ENCODE peak calls at places on chromosome 7, in eight cellular contexts. One of them, this sample, is unnamed.

GRCh38 chr7:158015403-158016116 is 572.1 kb downstream of the PTPRN2 start:
- DNase-seq in Peyer's patch: peak; percentile 4
- DNase-seq in right atrium auricular region: peak; percentile 56
- DNase-seq in AG04450: no peak
- DNase-seq in mucosa of descending colon: no peak
- DNase-seq in adrenal gland: no peak
- DNase-seq in dorsolateral prefrontal cortex: no peak
- DNase-seq in lower leg skin: no peak
- DNase-seq in this sample: no peak

GRCh38 chr7:157044943-157045660 is 34.6 kb upstream of the MNX1 start:
- DNase-seq in Peyer's patch: no peak
- DNase-seq in right atrium auricular region: no peak
- DNase-seq in AG04450: no peak
- DNase-seq in mucosa of descending colon: no peak
- DNase-seq in adrenal gland: no peak
- DNase-seq in dorsolateral prefrontal cortex: no peak
- DNase-seq in lower leg skin: no peak
- DNase-seq in this sample: no peak

GRCh38 chr7:158361326-158361946 is 226.2 kb downstream of the PTPRN2 start:
- DNase-seq in Peyer's patch: no peak
- DNase-seq in right atrium auricular region: no peak
- DNase-seq in AG04450: no peak
- DNase-seq in mucosa of descending colon: no peak
- DNase-seq in adrenal gland: no peak
- DNase-seq in dorsolateral prefrontal cortex: no peak
- DNase-seq in lower leg skin: no peak
- DNase-seq in this sample: no peak

GRCh38 chr7:70408891-70409290 is 723.1 kb upstream of the GALNT17 start:
- DNase-seq in Peyer's patch: no peak
- DNase-seq in right atrium auricular region: no peak
- DNase-seq in AG04450: no peak
- DNase-seq in mucosa of descending colon: no peak
- DNase-seq in adrenal gland: no peak
- DNase-seq in dorsolateral prefrontal cortex: no peak
- DNase-seq in lower leg skin: no peak
- DNase-seq in this sample: no peak

GRCh38 chr7:146902728-146903127 is 786.1 kb downstream of the CNTNAP2 start:
- DNase-seq in Peyer's patch: no peak
- DNase-seq in right atrium auricular region: no peak
- DNase-seq in AG04450: no peak
- DNase-seq in mucosa of descending colon: no peak
- DNase-seq in adrenal gland: no peak
- DNase-seq in dorsolateral prefrontal cortex: no peak
- DNase-seq in lower leg skin: no peak
- DNase-seq in this sample: no peak

GRCh38 chr7:149748223-149748874 is 25.0 kb downstream of the ZNF467 start:
- DNase-seq in Peyer's patch: no peak
- DNase-seq in right atrium auricular region: no peak
- DNase-seq in AG04450: no peak
- DNase-seq in mucosa of descending colon: no peak
- DNase-seq in adrenal gland: no peak
- DNase-seq in dorsolateral prefrontal cortex: no peak
- DNase-seq in lower leg skin: no peak
- DNase-seq in this sample: no peak

GRCh38 chr7:82700739-82701138 is 257.2 kb upstream of the CACNA2D1 start:
- DNase-seq in Peyer's patch: no peak
- DNase-seq in right atrium auricular region: no peak
- DNase-seq in AG04450: no peak
- DNase-seq in mucosa of descending colon: peak; percentile 19
- DNase-seq in adrenal gland: no peak
- DNase-seq in dorsolateral prefrontal cortex: no peak
- DNase-seq in lower leg skin: no peak
- DNase-seq in this sample: no peak

GRCh38 chr7:83732305-83732704 is 83.4 kb upstream of the SEMA3E start:
- DNase-seq in Peyer's patch: no peak
- DNase-seq in right atrium auricular region: no peak
- DNase-seq in AG04450: no peak
- DNase-seq in mucosa of descending colon: no peak
- DNase-seq in adrenal gland: no peak
- DNase-seq in dorsolateral prefrontal cortex: no peak
- DNase-seq in lower leg skin: no peak
- DNase-seq in this sample: no peak

GRCh38 chr7:37218956-37219355 is 229.7 kb downstream of the ELMO1 start:
- DNase-seq in Peyer's patch: no peak
- DNase-seq in right atrium auricular region: no peak
- DNase-seq in AG04450: no peak
- DNase-seq in mucosa of descending colon: no peak
- DNase-seq in adrenal gland: no peak
- DNase-seq in dorsolateral prefrontal cortex: no peak
- DNase-seq in lower leg skin: no peak
- DNase-seq in this sample: no peak

GRCh38 chr7:12687213-12688171 is at the start of gene ARL4A:
- DNase-seq in Peyer's patch: peak; percentile 98
- DNase-seq in right atrium auricular region: peak; percentile 100
- DNase-seq in AG04450: peak; percentile 96
- DNase-seq in mucosa of descending colon: peak; percentile 100
- DNase-seq in adrenal gland: peak; percentile 99
- DNase-seq in dorsolateral prefrontal cortex: peak; percentile 99
- DNase-seq in lower leg skin: peak; percentile 100
- DNase-seq in this sample: peak; percentile 97
- TF ChIP-seq CTCF in Peyer's patch: peak; percentile 46
- TF ChIP-seq CTCF in right atrium auricular region: peak; percentile 51
- TF ChIP-seq CTCF in AG04450: peak; percentile 29
- TF ChIP-seq CTCF in mucosa of descending colon: no peak
- TF ChIP-seq CTCF in adrenal gland: no peak
- TF ChIP-seq CTCF in dorsolateral prefrontal cortex: no peak
- TF ChIP-seq CTCF in lower leg skin: no peak
- TF ChIP-seq CTCF in this sample: peak; percentile 57

DNA sequence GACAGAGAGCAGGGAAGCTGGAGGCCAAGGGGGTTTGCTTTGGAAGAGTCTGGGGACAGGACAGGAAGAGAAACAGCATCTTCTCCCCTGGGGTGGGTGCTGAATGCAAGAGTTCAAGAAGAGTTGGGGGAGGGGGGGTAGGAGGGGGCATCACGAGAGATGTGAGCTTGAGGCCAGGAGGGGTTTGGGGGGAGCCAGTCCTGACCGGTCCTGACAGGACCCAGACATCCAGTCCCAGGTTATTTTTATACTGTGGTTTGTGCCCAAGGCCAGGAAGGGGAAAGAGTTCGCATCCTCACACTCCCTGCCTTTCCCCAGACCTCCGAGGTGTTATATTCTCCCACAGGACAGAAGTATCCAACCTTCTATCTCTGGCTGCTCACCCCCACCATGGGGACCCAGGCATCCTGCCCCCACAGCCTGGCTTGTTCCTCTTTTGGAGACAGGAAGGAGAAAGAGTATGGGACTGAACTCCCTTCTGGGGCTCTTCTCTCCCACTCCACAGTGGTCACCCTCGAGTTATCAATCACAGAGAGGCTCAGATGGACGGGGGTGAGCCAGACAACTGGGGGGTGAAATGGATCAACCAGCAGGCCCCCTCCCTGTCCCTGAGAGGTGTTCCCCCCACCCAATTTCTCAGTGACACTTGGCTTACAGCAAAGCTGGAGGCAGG is 2.8 kb downstream of the TSC22D4 start:
- DNase-seq in Peyer's patch: no peak
- DNase-seq in right atrium auricular region: no peak
- DNase-seq in AG04450: no peak
- DNase-seq in mucosa of descending colon: no peak
- DNase-seq in adrenal gland: peak; percentile 13
- DNase-seq in dorsolateral prefrontal cortex: no peak
- DNase-seq in lower leg skin: no peak
- DNase-seq in this sample: peak; percentile 65
- H3K4me3 ChIP-seq in Peyer's patch: no peak overlapping the region
- H3K4me3 ChIP-seq in right atrium auricular region: no peak overlapping the region
- H3K4me3 ChIP-seq in AG04450: peak overlapping the region; percentile 94
- H3K4me3 ChIP-seq in mucosa of descending colon: no peak overlapping the region
- H3K4me3 ChIP-seq in adrenal gland: no peak overlapping the region
- H3K4me3 ChIP-seq in dorsolateral prefrontal cortex: peak overlapping the region; percentile 41
- H3K4me3 ChIP-seq in lower leg skin: no peak overlapping the region
- H3K4me3 ChIP-seq in this sample: peak overlapping the region; percentile 99

GRCh38 chr7:105136221-105136620 is 122.2 kb downstream of the KMT2E start:
- DNase-seq in Peyer's patch: no peak
- DNase-seq in right atrium auricular region: no peak
- DNase-seq in AG04450: no peak
- DNase-seq in mucosa of descending colon: no peak
- DNase-seq in adrenal gland: peak; percentile 55
- DNase-seq in dorsolateral prefrontal cortex: no peak
- DNase-seq in lower leg skin: no peak
- DNase-seq in this sample: no peak

GRCh38 chr7:105137898-105138297 is 123.9 kb downstream of the KMT2E start:
- DNase-seq in Peyer's patch: no peak
- DNase-seq in right atrium auricular region: no peak
- DNase-seq in AG04450: no peak
- DNase-seq in mucosa of descending colon: no peak
- DNase-seq in adrenal gland: no peak
- DNase-seq in dorsolateral prefrontal cortex: no peak
- DNase-seq in lower leg skin: no peak
- DNase-seq in this sample: no peak

GRCh38 chr7:105139381-105139780 is 125.4 kb downstream of the KMT2E start:
- DNase-seq in Peyer's patch: no peak
- DNase-seq in right atrium auricular region: no peak
- DNase-seq in AG04450: no peak
- DNase-seq in mucosa of descending colon: no peak
- DNase-seq in adrenal gland: no peak
- DNase-seq in dorsolateral prefrontal cortex: no peak
- DNase-seq in lower leg skin: no peak
- DNase-seq in this sample: no peak

DNA sequence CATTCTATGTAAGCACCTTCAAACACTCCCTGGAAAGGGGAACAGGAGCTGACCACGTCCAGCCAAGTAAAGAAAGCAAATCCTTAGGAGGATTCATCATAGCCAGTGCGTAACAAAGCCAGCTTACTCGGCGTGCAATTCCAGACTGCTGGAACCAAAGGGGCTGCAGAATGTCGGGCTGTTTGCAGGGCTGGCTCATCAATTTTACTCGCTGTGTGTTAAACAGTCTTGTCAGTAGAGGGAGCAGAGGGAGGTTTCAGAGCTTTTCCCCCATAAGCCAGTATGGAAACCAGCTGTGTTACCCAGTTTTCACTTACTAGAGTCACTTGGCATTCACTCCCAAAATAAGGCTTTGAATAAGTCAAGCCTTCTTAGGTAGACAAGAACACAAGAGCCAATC is 127.1 kb downstream of the KMT2E start:
- DNase-seq in Peyer's patch: no peak
- DNase-seq in right atrium auricular region: no peak
- DNase-seq in AG04450: peak; percentile 65
- DNase-seq in mucosa of descending colon: no peak
- DNase-seq in adrenal gland: no peak
- DNase-seq in dorsolateral prefrontal cortex: no peak
- DNase-seq in lower leg skin: no peak
- DNase-seq in this sample: no peak
- TF ChIP-seq CTCF in Peyer's patch: no peak
- TF ChIP-seq CTCF in right atrium auricular region: peak; percentile 43
- TF ChIP-seq CTCF in AG04450: peak; percentile 71
- TF ChIP-seq CTCF in mucosa of descending colon: no peak
- TF ChIP-seq CTCF in adrenal gland: peak; percentile 12
- TF ChIP-seq CTCF in dorsolateral prefrontal cortex: no peak
- TF ChIP-seq CTCF in lower leg skin: no peak
- TF ChIP-seq CTCF in this sample: peak; percentile 29

DNA sequence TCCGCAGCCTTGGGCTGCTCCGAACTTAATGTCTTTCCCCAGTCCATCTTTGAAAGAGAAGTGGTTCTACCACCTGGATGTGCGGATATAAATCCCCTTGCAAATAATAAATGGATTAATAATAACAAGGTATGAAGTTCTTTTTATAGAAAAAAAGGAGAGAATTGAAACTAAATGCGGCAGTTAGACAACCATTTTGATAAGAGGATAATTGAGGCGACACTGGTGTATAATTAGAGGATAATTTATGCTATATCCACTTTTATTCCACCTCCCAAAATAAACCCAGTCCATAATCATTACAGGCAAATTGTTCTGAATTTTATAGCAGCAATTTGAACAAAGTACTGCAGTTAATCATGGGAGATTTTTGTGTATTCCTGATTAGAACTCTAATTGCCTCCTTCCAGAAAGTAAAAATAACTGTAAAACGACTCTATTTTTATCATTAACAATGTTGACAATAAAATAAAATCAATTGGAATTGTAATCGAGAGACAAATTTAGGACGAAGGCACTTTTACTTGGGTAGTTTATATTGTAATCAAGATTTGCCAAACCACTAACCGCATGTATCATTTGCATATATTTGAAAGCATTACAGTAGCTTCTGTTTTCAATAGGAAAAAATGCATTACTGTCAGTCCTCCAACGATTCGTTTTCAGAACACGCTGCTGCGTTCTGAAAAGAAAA is 969 bp upstream of the DLX6 start:
- DNase-seq in Peyer's patch: no peak
- DNase-seq in right atrium auricular region: no peak
- DNase-seq in AG04450: no peak
- DNase-seq in mucosa of descending colon: no peak
- DNase-seq in adrenal gland: no peak
- DNase-seq in dorsolateral prefrontal cortex: no peak
- DNase-seq in lower leg skin: no peak
- DNase-seq in this sample: no peak
- H3K4me3 ChIP-seq in Peyer's patch: no peak overlapping the region
- H3K4me3 ChIP-seq in right atrium auricular region: no peak overlapping the region
- H3K4me3 ChIP-seq in AG04450: no peak overlapping the region
- H3K4me3 ChIP-seq in mucosa of descending colon: no peak overlapping the region
- H3K4me3 ChIP-seq in adrenal gland: no peak overlapping the region
- H3K4me3 ChIP-seq in dorsolateral prefrontal cortex: no peak overlapping the region
- H3K4me3 ChIP-seq in lower leg skin: no peak overlapping the region
- H3K4me3 ChIP-seq in this sample: no peak overlapping the region

DNA sequence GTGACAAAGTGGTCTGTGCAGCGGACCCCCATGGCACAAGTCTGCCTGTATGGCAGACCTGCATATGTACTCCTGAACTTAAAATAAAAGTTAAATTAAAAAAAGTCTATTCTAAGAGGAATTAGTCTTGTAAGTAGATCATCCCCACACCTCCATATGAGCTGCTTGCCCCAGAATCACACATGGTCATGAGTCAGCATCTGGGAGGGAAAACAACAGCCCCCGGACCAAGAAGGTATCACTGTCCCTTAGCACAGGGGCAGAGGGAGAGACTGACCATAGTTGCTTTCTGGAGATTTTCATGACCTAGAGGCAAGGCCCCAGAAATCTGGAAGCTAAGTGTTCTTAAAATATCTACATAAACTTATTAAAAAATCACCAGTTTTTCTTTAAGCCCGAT is 86.6 kb upstream of the PDK4 start:
- DNase-seq in Peyer's patch: no peak
- DNase-seq in right atrium auricular region: no peak
- DNase-seq in AG04450: no peak
- DNase-seq in mucosa of descending colon: no peak
- DNase-seq in adrenal gland: no peak
- DNase-seq in dorsolateral prefrontal cortex: no peak
- DNase-seq in lower leg skin: no peak
- DNase-seq in this sample: no peak
- TF ChIP-seq CTCF in Peyer's patch: no peak
- TF ChIP-seq CTCF in right atrium auricular region: no peak
- TF ChIP-seq CTCF in AG04450: no peak
- TF ChIP-seq CTCF in mucosa of descending colon: no peak
- TF ChIP-seq CTCF in adrenal gland: no peak
- TF ChIP-seq CTCF in dorsolateral prefrontal cortex: no peak
- TF ChIP-seq CTCF in lower leg skin: no peak
- TF ChIP-seq CTCF in this sample: no peak

This sample was measured in heart right ventricle.